ENCODE peak calls at places on chromosome 19, in four cellular contexts. Q is endothelial cell of umbilical vein, C is keratinocyte, O is K562. W is an unnamed sample.

GRCh38 chr19:54152878-54153524 is 6.5 kb downstream of the LENG1 start:
- DNase-seq in Q (no peak), C (no peak), O (no peak), W (no peak)

GRCh38 chr19:13908674-13909073 is 2.7 kb downstream of the CC2D1A start:
- DNase-seq in Q (no peak), C (no peak), O (no peak), W (no peak)

GRCh38 chr19:29658221-29658991 is 6.9 kb upstream of the PLEKHF1 start:
- DNase-seq in Q (no peak), C (no peak), O (no peak), W (peak; percentile 38)

GRCh38 chr19:11375143-11375948 is 880 bp downstream of the SWSAP1 start:
- DNase-seq in Q (peak; percentile 67), C (no peak), O (no peak), W (no peak)

GRCh38 chr19:40217027-40217810 is 965 bp downstream of the TTC9B start:
- DNase-seq in Q (no peak), C (no peak), O (peak; percentile 63), W (no peak)

GRCh38 chr19:13689050-13689449 is 75.3 kb upstream of the MRI1 start:
- DNase-seq in Q (peak; percentile 31), C (no peak), O (peak; percentile 79), W (peak; percentile 15)

GRCh38 chr19:43570174-43570791 is 5.0 kb downstream of the XRCC1 start:
- DNase-seq in Q (no peak), C (no peak), O (no peak), W (no peak)

GRCh38 chr19:42512743-42513304 is 15.5 kb downstream of the CEACAM1 start:
- DNase-seq in Q (no peak), C (no peak), O (no peak), W (no peak)

GRCh38 chr19:4559569-4559968 is at the start of gene SEMA6B:
- DNase-seq in Q (peak; percentile 91), C (no peak), O (no peak), W (no peak)

GRCh38 chr19:54587026-54587425 is 6.4 kb upstream of the LILRA1 start:
- DNase-seq in Q (no peak), C (no peak), O (no peak), W (no peak)

GRCh38 chr19:10817291-10818038 is 18.5 kb downstream of the TMED1 start:
- DNase-seq in Q (no peak), C (no peak), O (no peak), W (peak; percentile 98)

GRCh38 chr19:8208119-8208709 is 956 bp upstream of the CERS4 start:
- DNase-seq in Q (no peak), C (no peak), O (no peak), W (no peak)

GRCh38 chr19:52946322-52947310 is 16.1 kb downstream of the ZNF816 start:
- DNase-seq in Q (peak; percentile 15), C (no peak), O (peak; percentile 23), W (peak; percentile 5)

GRCh38 chr19:43618921-43619261 is 538 bp downstream of the ZNF428 start:
- DNase-seq in Q (peak; percentile 74), C (no peak), O (no peak), W (peak; percentile 8)

GRCh38 chr19:4640247-4641000 is 1.1 kb downstream of the TNFAIP8L1 start:
- DNase-seq in Q (no peak), C (no peak), O (no peak), W (no peak)

GRCh38 chr19:23561341-23561740 is 125.7 kb downstream of the ZNF675 start:
- DNase-seq in Q (no peak), C (no peak), O (no peak), W (no peak)

GRCh38 chr19:39599116-39599515 is 3.2 kb upstream of the LGALS13 start:
- DNase-seq in Q (peak; percentile 18), C (no peak), O (peak; percentile 25), W (peak; percentile 27)

GRCh38 chr19:37977992-37978391 is 71.0 kb downstream of the SIPA1L3 start:
- DNase-seq in Q (peak; percentile 37), C (no peak), O (no peak), W (peak; percentile 99)

GRCh38 chr19:7908078-7908699 is 4.5 kb downstream of the MAP2K7 start:
- DNase-seq in Q (no peak), C (no peak), O (no peak), W (no peak)

GRCh38 chr19:11278670-11279069 is 16.3 kb upstream of the DOCK6 start:
- DNase-seq in Q (no peak), C (no peak), O (no peak), W (no peak)

GRCh38 chr19:53808710-53809125 is 15.4 kb downstream of the NLRP12 start:
- DNase-seq in Q (peak; percentile 47), C (no peak), O (no peak), W (peak; percentile 42)

GRCh38 chr19:49601482-49602038 is 10.6 kb downstream of the PRR12 start:
- DNase-seq in Q (no peak), C (no peak), O (no peak), W (no peak)

GRCh38 chr19:42433503-42434260 is 6.5 kb upstream of the LIPE start:
- DNase-seq in Q (peak; percentile 63), C (no peak), O (peak; percentile 70), W (peak; percentile 14)

GRCh38 chr19:13758795-13759194 is 5.5 kb upstream of the MRI1 start:
- DNase-seq in Q (no peak), C (no peak), O (no peak), W (no peak)

GRCh38 chr19:19402656-19403372 is 2.7 kb upstream of the GATAD2A start:
- DNase-seq in Q (no peak), C (no peak), O (no peak), W (no peak)

GRCh38 chr19:1441677-1442438 is 3.7 kb downstream of the RPS15 start:
- DNase-seq in Q (no peak), C (no peak), O (no peak), W (no peak)

GRCh38 chr19:3431760-3432397 is 48.4 kb downstream of the SMIM24 start:
- DNase-seq in Q (no peak), C (no peak), O (no peak), W (no peak)

GRCh38 chr19:54481326-54481930 is 8.3 kb upstream of the CDC42EP5 start:
- DNase-seq in Q (peak; percentile 62), C (no peak), O (peak; percentile 51), W (peak; percentile 33)

GRCh38 chr19:13146763-13147563 is 3.2 kb downstream of the STX10 start:
- DNase-seq in Q (no peak), C (no peak), O (no peak), W (no peak)

GRCh38 chr19:17766543-17767131 is 15.4 kb downstream of the FCHO1 start:
- DNase-seq in Q (peak; percentile 73), C (no peak), O (peak; percentile 29), W (peak; percentile 77)

GRCh38 chr19:18340990-18341868 is 831 bp downstream of the PGPEP1 start:
- DNase-seq in Q (peak; percentile 25), C (no peak), O (peak; percentile 84), W (peak; percentile 42)

GRCh38 chr19:42468273-42468796 is 25.6 kb upstream of the CXCL17 start:
- DNase-seq in Q (no peak), C (peak; percentile 32), O (no peak), W (peak; percentile 62)

GRCh38 chr19:28977826-28978225 is 235.1 kb downstream of the UQCRFS1 start:
- DNase-seq in Q (no peak), C (no peak), O (no peak), W (no peak)

GRCh38 chr19:5645409-5645808 is 22.5 kb downstream of the SAFB start:
- DNase-seq in Q (no peak), C (no peak), O (no peak), W (no peak)

GRCh38 chr19:47109177-47109540 is 4.4 kb downstream of the ZC3H4 start:
- DNase-seq in Q (no peak), C (no peak), O (no peak), W (no peak)

GRCh38 chr19:47109541-47110375 is 3.8 kb downstream of the ZC3H4 start:
- DNase-seq in Q (peak; percentile 89), C (no peak), O (peak; percentile 28), W (peak; percentile 49)

GRCh38 chr19:47107201-47107952 is 6.2 kb downstream of the ZC3H4 start:
- DNase-seq in Q (peak; percentile 57), C (no peak), O (peak; percentile 2), W (peak; percentile 45)

GRCh38 chr19:47106819-47107200 is 6.8 kb downstream of the ZC3H4 start:
- DNase-seq in Q (no peak), C (no peak), O (peak; percentile 23), W (peak; percentile 66)

DNA sequence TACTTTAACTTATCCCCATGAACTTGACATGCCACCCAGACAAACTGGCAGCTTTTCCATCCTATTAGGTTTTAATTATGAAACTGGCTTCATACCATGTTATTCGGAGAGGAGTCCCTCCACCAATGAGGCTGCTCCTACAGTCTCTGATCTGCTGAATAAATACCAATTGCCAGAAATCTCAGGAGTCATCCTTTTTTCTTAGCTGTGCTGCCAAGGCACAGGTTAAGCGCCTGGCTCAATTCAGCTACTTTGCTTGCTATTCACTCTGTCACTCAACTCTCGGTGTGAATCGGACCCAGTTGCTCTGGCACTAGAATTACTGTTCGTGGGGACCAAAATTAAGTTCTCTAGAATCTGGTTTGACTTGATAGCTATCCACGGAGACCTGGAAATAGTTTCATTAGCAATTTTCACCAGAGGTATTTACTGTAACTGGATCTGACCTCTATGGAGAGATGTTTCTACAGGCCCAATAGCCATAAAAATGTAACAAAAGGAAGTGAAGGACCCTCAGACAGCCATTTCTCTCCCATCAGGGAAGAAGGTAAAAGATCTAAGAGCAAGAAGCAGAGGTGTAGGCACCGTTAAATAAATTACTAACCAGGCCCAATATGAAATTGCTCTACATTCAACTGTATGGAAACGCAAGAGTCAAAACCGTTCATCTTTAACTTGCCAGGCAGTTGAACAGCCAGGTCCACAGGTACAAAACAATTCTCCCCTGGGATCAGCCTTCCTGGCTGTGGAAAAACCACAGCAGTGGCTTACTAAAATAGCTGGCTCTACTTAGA is 5.4 kb downstream of the ZC3H4 start:
- DNase-seq in Q (peak; percentile 18), C (no peak), O (peak; percentile 10), W (peak; percentile 29)
- H3K9me1 ChIP-seq in Q (no peaks in the 10 kb centered on the region), C (no peaks in the 10 kb centered on the region), O (no peaks in the 10 kb centered on the region), W (peaks cover 17% of the 10 kb centered on the region)

DNA sequence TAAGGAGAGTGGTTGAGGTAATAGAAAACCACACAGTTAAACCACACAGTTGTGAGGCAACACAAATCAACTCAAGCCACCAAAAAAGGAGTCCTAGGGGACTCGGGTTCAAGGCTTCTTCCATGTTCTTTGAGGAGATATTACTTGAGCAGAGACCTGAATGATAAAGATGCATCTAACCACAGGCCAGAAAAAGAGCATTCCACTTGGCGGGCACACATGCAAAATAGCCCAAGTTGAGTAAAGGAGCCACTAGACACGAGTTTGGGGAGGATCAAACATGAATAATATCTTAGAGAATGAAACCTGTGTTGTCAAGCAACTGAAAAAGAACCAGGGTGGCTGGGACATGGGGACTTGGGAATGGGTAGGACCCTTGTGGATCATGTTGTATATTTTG is 30.2 kb downstream of the NLRP4 start:
- DNase-seq in Q (no peak), C (no peak), O (no peak), W (no peak)
- H3K9me1 ChIP-seq in Q (no peaks in the 10 kb centered on the region), C (no peaks in the 10 kb centered on the region), O (no peaks in the 10 kb centered on the region), W (no peaks in the 10 kb centered on the region)

GRCh38 chr19:45245334-45245787 is at the start of gene EXOC3L2:
- DNase-seq in Q (no peak), C (no peak), O (peak; percentile 70), W (no peak)
- H3K9me1 ChIP-seq in Q (no peaks in the 10 kb centered on the region), C (no peaks in the 10 kb centered on the region), O (no peaks in the 10 kb centered on the region), W (no peaks in the 10 kb centered on the region)

GRCh38 chr19:35268546-35269424 is at the start of gene USF2:
- DNase-seq in Q (peak; percentile 25), C (no peak), O (peak; percentile 79), W (peak; percentile 61)

GRCh38 chr19:35269425-35270117 is 809 bp downstream of the USF2 start:
- DNase-seq in Q (peak; percentile 71), C (no peak), O (peak; percentile 84), W (peak; percentile 75)

GRCh38 chr19:35272122-35272715 is 3.5 kb downstream of the USF2 start:
- DNase-seq in Q (no peak), C (no peak), O (no peak), W (no peak)

GRCh38 chr19:35271546-35271945 is 2.8 kb downstream of the USF2 start:
- DNase-seq in Q (no peak), C (no peak), O (no peak), W (no peak)

GRCh38 chr19:35270381-35270811 is 1.6 kb downstream of the USF2 start:
- DNase-seq in Q (no peak), C (no peak), O (no peak), W (no peak)
- H3K9me1 ChIP-seq in Q (no peaks in the 10 kb centered on the region), C (no peaks in the 10 kb centered on the region), O (no peaks in the 10 kb centered on the region), W (no peaks in the 10 kb centered on the region)

W was measured in IMR-90.